ENCODE peak calls at places on chromosomes 12 and 14, in six cellular contexts. X, M, L, O, V and S are unnamed samples.

GRCh38 chr14:91164676-91165075 is 50.8 kb downstream of the DGLUCY start:
- DNase-seq in X (no peak), M (no peak), L (no peak), O (no peak), V (no peak), S (no peak)

GRCh38 chr12:12723681-12724420 is 6.7 kb downstream of the CDKN1B start:
- DNase-seq in X (peak), M (peak), L (no peak), O (peak), V (no peak), S (no peak)

GRCh38 chr12:40446385-40446784 is 221.6 kb downstream of the LRRK2 start:
- DNase-seq in X (peak), M (no peak), L (no peak), O (no peak), V (no peak), S (peak)

GRCh38 chr14:68649461-68650189 is 143.2 kb downstream of the ZFP36L1 start:
- DNase-seq in X (no peak), M (no peak), L (no peak), O (no peak), V (no peak), S (no peak)

GRCh38 chr12:116434155-116435065 is 124.8 kb upstream of the MAP1LC3B2 start:
- DNase-seq in X (peak), M (peak), L (peak), O (no peak), V (no peak), S (peak)

GRCh38 chr14:66101662-66102061 is 384.5 kb upstream of the CCDC196 start:
- DNase-seq in X (no peak), M (no peak), L (no peak), O (no peak), V (no peak), S (no peak)

GRCh38 chr12:15603461-15604085 is 185.6 kb downstream of the EPS8 start:
- DNase-seq in X (no peak), M (no peak), L (no peak), O (peak), V (no peak), S (no peak)

GRCh38 chr12:1692895-1693294 is 2.0 kb downstream of the ADIPOR2 start:
- DNase-seq in X (no peak), M (no peak), L (no peak), O (no peak), V (no peak), S (no peak)

GRCh38 chr12:57166971-57167371 is 19.6 kb upstream of the LRP1-AS start:
- DNase-seq in X (peak), M (no peak), L (no peak), O (no peak), V (peak), S (peak)